ENCODE peak calls at places on chromosomes 3 and 15, in six cellular contexts. J, D, Z, P, U and W are unnamed samples.

GRCh38 chr3:15858547-15859506 is 61.0 kb upstream of the ANKRD28 start:
- DNase-seq in J (peak), D (peak), Z (peak), P (peak), U (peak), W (peak)

GRCh38 chr3:166013073-166013679 is 176.0 kb upstream of the BCHE start:
- DNase-seq in J (no peak), D (no peak), Z (no peak), P (peak), U (no peak), W (no peak)

GRCh38 chr15:54083501-54083900 is 105.3 kb downstream of the UNC13C start:
- DNase-seq in J (no peak), D (no peak), Z (no peak), P (no peak), U (no peak), W (no peak)

GRCh38 chr15:36591534-36592411 is 12.3 kb downstream of the CDIN1 start:
- DNase-seq in J (no peak), D (peak), Z (no peak), P (peak), U (no peak), W (no peak)

GRCh38 chr15:85642693-85643058 is 152.0 kb downstream of the KLHL25 start:
- DNase-seq in J (peak), D (peak), Z (no peak), P (no peak), U (no peak), W (no peak)

GRCh38 chr3:21835266-21835665 is 84.3 kb upstream of the ZNF385D start:
- DNase-seq in J (no peak), D (no peak), Z (no peak), P (no peak), U (no peak), W (no peak)

GRCh38 chr3:43923101-43923979 is 232.6 kb downstream of the ABHD5 start:
- DNase-seq in J (no peak), D (no peak), Z (no peak), P (no peak), U (no peak), W (no peak)

GRCh38 chr3:186025161-186025560 is 83.7 kb downstream of the ETV5 start:
- DNase-seq in J (no peak), D (no peak), Z (no peak), P (no peak), U (no peak), W (no peak)

GRCh38 chr3:101279765-101280385 is 40.5 kb downstream of the IMPG2 start:
- DNase-seq in J (no peak), D (no peak), Z (no peak), P (no peak), U (no peak), W (no peak)

GRCh38 chr3:187288176-187288893 is 3.2 kb downstream of the MASP1 start:
- DNase-seq in J (no peak), D (peak), Z (no peak), P (no peak), U (no peak), W (no peak)

GRCh38 chr3:14358426-14359211 is 43.8 kb upstream of the SLC6A6 start:
- DNase-seq in J (peak), D (peak), Z (no peak), P (no peak), U (peak), W (no peak)

GRCh38 chr15:90594297-90594696 is 64.6 kb downstream of the CRTC3 start:
- DNase-seq in J (peak), D (peak), Z (peak), P (no peak), U (peak), W (no peak)

GRCh38 chr15:40754574-40754882 is 526 bp downstream of the RMDN3 start:
- DNase-seq in J (no peak), D (peak), Z (no peak), P (no peak), U (no peak), W (no peak)

GRCh38 chr3:105823149-105823866 is 45.5 kb downstream of the CBLB start:
- DNase-seq in J (no peak), D (peak), Z (no peak), P (peak), U (no peak), W (no peak)

GRCh38 chr3:171419457-171419856 is 40.7 kb downstream of the TNIK start:
- DNase-seq in J (no peak), D (peak), Z (no peak), P (no peak), U (no peak), W (no peak)
- H3K4me3 ChIP-seq in J (no peak), D (no peak), Z (no peak), P (no peak), U (no peak), W (no peak)

GRCh38 chr15:25134546-25134945 is 179.8 kb downstream of the SNRPN start:
- DNase-seq in J (no peak), D (no peak), Z (no peak), P (no peak), U (no peak), W (no peak)

GRCh38 chr15:25133804-25134203 is 179.0 kb downstream of the SNRPN start:
- DNase-seq in J (no peak), D (no peak), Z (no peak), P (no peak), U (no peak), W (no peak)

GRCh38 chr15:25137013-25137412 is 182.2 kb downstream of the SNRPN start:
- DNase-seq in J (no peak), D (no peak), Z (no peak), P (no peak), U (no peak), W (no peak)

GRCh38 chr15:25136119-25136518 is 181.3 kb downstream of the SNRPN start:
- DNase-seq in J (no peak), D (no peak), Z (no peak), P (no peak), U (no peak), W (no peak)
- TF ChIP-seq CTCF in J (peak), D (peak), Z (peak), P (no peak), U (peak), W (peak)

DNA sequence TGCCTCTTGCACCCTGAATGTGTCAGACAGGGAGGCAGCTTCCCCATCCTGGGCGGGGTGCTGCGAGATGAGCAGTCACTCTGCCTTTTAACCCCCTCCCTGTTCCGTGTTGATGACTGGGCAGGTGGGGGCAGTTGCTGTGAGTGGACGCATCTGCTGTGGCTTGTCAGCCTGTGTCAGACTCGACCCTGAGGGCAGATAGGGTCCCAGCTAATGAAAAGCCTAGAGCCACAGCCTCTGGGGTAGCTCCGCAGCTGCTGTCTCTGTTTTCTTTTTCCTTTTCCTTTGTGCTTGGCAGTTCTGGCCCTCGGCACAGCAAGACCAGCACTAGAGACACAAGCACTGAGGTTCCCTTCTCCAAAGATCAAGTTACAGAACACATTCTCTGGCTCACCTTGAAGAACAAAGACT is 43.0 kb upstream of the GLCE start:
- DNase-seq in J (no peak), D (no peak), Z (no peak), P (no peak), U (no peak), W (no peak)
- H3K4me3 ChIP-seq in J (no peak), D (no peak), Z (no peak), P (no peak), U (no peak), W (no peak)

GRCh38 chr3:113556556-113557335 is 24.4 kb downstream of the SIDT1 start:
- DNase-seq in J (no peak), D (no peak), Z (no peak), P (no peak), U (no peak), W (no peak)

GRCh38 chr3:113551821-113552220 is 19.5 kb downstream of the SIDT1 start:
- DNase-seq in J (no peak), D (no peak), Z (no peak), P (no peak), U (no peak), W (no peak)

GRCh38 chr3:113555138-113555537 is 22.8 kb downstream of the SIDT1 start:
- DNase-seq in J (no peak), D (no peak), Z (no peak), P (no peak), U (no peak), W (no peak)

GRCh38 chr3:113557374-113557773 is 25.0 kb downstream of the SIDT1 start:
- DNase-seq in J (no peak), D (no peak), Z (no peak), P (peak), U (no peak), W (no peak)

GRCh38 chr3:113552851-113553250 is 20.5 kb downstream of the SIDT1 start:
- DNase-seq in J (no peak), D (no peak), Z (no peak), P (no peak), U (no peak), W (no peak)
- TF ChIP-seq CTCF in J (no peak), D (no peak), Z (no peak), P (peak), U (no peak), W (peak)

DNA sequence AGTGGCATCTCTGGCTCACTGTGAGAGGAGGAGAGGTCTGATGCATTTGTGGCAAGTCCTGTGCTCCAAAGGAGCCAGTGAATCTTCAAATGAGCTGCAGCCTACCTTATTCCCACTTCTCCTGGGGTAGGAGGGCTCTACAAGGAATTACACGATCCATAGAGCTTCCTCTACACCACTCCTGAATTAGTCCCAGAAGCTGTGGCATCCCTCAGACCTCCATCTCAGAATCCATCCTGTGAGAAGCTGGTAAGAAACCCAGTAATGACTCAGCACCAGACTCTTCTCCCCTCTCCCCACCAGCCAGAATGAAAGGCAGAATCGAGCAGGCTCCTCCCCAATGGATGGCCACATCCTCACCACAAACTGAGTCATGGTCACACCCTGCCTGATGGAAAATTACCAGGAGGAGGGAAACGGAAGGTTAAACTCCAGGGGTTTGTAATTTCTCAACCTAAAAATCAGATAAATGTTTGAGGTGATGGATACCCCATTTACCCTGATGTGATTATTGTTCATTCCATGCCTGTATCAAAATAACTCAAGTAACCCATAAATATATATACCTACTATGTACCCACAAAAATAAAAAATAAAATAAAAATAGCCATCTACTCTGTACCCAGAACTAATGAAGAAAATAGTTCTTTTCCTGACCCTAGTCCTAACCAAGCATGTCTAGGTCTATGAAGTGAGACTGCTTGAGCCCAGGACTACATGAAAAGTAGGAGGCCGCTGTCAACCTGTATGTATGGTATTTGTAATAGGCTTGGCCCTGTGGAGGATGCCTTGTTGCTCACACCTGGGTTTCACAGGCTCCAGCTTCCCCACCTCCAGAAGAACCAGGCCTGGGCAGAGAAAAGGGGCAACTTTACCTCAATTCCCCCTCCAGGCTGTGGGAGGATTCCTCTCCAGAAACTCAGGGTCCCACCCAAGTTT is 6.6 kb upstream of the PKM start:
- DNase-seq in J (no peak), D (peak), Z (peak), P (peak), U (peak), W (no peak)
- H3K4me3 ChIP-seq in J (no peak), D (no peak), Z (peak), P (peak), U (peak), W (peak)

GRCh38 chr15:95024388-95024787 is 793.0 kb downstream of the MCTP2 start:
- DNase-seq in J (no peak), D (no peak), Z (no peak), P (no peak), U (no peak), W (no peak)
- TF ChIP-seq CTCF in J (peak), D (peak), Z (peak), P (peak), U (no peak), W (no peak)

GRCh38 chr3:99400352-99400751 is 238.0 kb upstream of the COL8A1 start:
- DNase-seq in J (no peak), D (no peak), Z (no peak), P (no peak), U (no peak), W (no peak)

GRCh38 chr3:99396651-99397050 is 241.7 kb upstream of the COL8A1 start:
- DNase-seq in J (no peak), D (no peak), Z (no peak), P (no peak), U (no peak), W (no peak)

GRCh38 chr3:99394831-99395733 is 243.3 kb upstream of the COL8A1 start:
- DNase-seq in J (no peak), D (no peak), Z (no peak), P (no peak), U (no peak), W (no peak)
- H3K4me3 ChIP-seq in J (no peak), D (no peak), Z (no peak), P (no peak), U (no peak), W (no peak)

GRCh38 chr3:117192888-117193287 is 483.3 kb downstream of the TUSC7 start:
- DNase-seq in J (no peak), D (no peak), Z (peak), P (no peak), U (no peak), W (no peak)

GRCh38 chr3:117191245-117191644 is 481.7 kb downstream of the TUSC7 start:
- DNase-seq in J (no peak), D (no peak), Z (no peak), P (no peak), U (no peak), W (no peak)

GRCh38 chr3:117195034-117195433 is 485.5 kb downstream of the TUSC7 start:
- DNase-seq in J (no peak), D (no peak), Z (no peak), P (no peak), U (no peak), W (no peak)

GRCh38 chr3:117193390-117193789 is 483.8 kb downstream of the TUSC7 start:
- DNase-seq in J (no peak), D (no peak), Z (no peak), P (no peak), U (no peak), W (no peak)
- TF ChIP-seq CTCF in J (no peak), D (no peak), Z (peak), P (no peak), U (no peak), W (peak)

GRCh38 chr3:81740731-81741130 is 20.7 kb downstream of the GBE1 start:
- DNase-seq in J (no peak), D (no peak), Z (no peak), P (no peak), U (no peak), W (no peak)
- H3K4me3 ChIP-seq in J (no peak), D (no peak), Z (no peak), P (no peak), U (no peak), W (no peak)

GRCh38 chr15:74988007-74988800 is 7.2 kb upstream of the SCAMP5 start:
- DNase-seq in J (no peak), D (no peak), Z (no peak), P (peak), U (no peak), W (no peak)
- TF ChIP-seq CTCF in J (peak), D (peak), Z (peak), P (peak), U (no peak), W (peak)